ENCODE peak calls at places on chromosomes 11 and 22, in seven cellular contexts. Y is brain microvascular endothelial cell, U is GM20000, H is colonic mucosa, A is tibial artery, Z is heart right ventricle, R is GM10248. P is an unnamed sample.

GRCh38 chr22:25054943-25055511 is 102.5 kb downstream of the KIAA1671 start:
- DNase-seq in Y (no peak), U (no peak), H (no peak), A (peak), Z (no peak), R (no peak), P (no peak)

GRCh38 chr11:67211656-67212436 is 54.4 kb upstream of the GRK2 start:
- DNase-seq in Y (no peak), U (no peak), H (no peak), A (no peak), Z (no peak), R (no peak), P (no peak)

GRCh38 chr11:64763804-64764611 is 4.2 kb upstream of the PYGM start:
- DNase-seq in Y (no peak), U (peak), H (no peak), A (peak), Z (no peak), R (peak), P (no peak)

GRCh38 chr11:32113637-32114203 is 22.8 kb downstream of the RCN1 start:
- DNase-seq in Y (no peak), U (no peak), H (no peak), A (no peak), Z (no peak), R (no peak), P (no peak)

GRCh38 chr11:124865181-124865901 is at the start of gene ROBO3:
- DNase-seq in Y (no peak), U (no peak), H (no peak), A (no peak), Z (no peak), R (no peak), P (no peak)

GRCh38 chr11:96464695-96465307 is 75.0 kb downstream of the JRKL start:
- DNase-seq in Y (peak), U (peak), H (no peak), A (no peak), Z (no peak), R (peak), P (peak)

GRCh38 chr11:77082838-77083552 is 16.2 kb downstream of the CAPN5 start:
- DNase-seq in Y (peak), U (no peak), H (no peak), A (peak), Z (peak), R (no peak), P (peak)

GRCh38 chr11:9972917-9973504 is 309.1 kb downstream of the SWAP70 start:
- DNase-seq in Y (peak), U (peak), H (no peak), A (no peak), Z (no peak), R (peak), P (peak)

GRCh38 chr11:65637794-65638317 is at the start of gene SIPA1:
- DNase-seq in Y (peak), U (peak), H (peak), A (peak), Z (peak), R (peak), P (peak)

GRCh38 chr11:60125962-60126585 is 37.6 kb downstream of the MS4A2 start:
- DNase-seq in Y (no peak), U (no peak), H (no peak), A (no peak), Z (no peak), R (no peak), P (no peak)

GRCh38 chr11:2804701-2805387 is 80.7 kb downstream of the CDKN1C start:
- DNase-seq in Y (no peak), U (no peak), H (peak), A (peak), Z (peak), R (no peak), P (no peak)

GRCh38 chr11:28797536-28797935 is 689.3 kb downstream of the METTL15 start:
- DNase-seq in Y (no peak), U (no peak), H (no peak), A (no peak), Z (no peak), R (no peak), P (no peak)

GRCh38 chr11:72239849-72240460 is 4.0 kb downstream of the PHOX2A start:
- DNase-seq in Y (no peak), U (no peak), H (peak), A (no peak), Z (peak), R (no peak), P (peak)

GRCh38 chr11:82898242-82898641 is 2.0 kb downstream of the PRCP start:
- DNase-seq in Y (no peak), U (no peak), H (no peak), A (no peak), Z (no peak), R (no peak), P (no peak)

GRCh38 chr11:7530013-7530412 is 16.2 kb downstream of the PPFIBP2 start:
- DNase-seq in Y (no peak), U (no peak), H (no peak), A (no peak), Z (no peak), R (no peak), P (no peak)

GRCh38 chr22:48592066-48592345 is 1235.7 kb downstream of the BRD1 start:
- DNase-seq in Y (no peak), U (no peak), H (no peak), A (no peak), Z (no peak), R (no peak), P (no peak)

GRCh38 chr11:130861902-130862552 is 54.3 kb downstream of the SNX19 start:
- DNase-seq in Y (peak), U (peak), H (peak), A (peak), Z (peak), R (peak), P (peak)

GRCh38 chr11:93033093-93033492 is 63.6 kb downstream of the MTNR1B start:
- DNase-seq in Y (no peak), U (no peak), H (no peak), A (no peak), Z (no peak), R (no peak), P (no peak)

GRCh38 chr11:66815646-66816045 is 27.6 kb upstream of the RCE1 start:
- DNase-seq in Y (no peak), U (no peak), H (no peak), A (no peak), Z (no peak), R (no peak), P (no peak)

GRCh38 chr11:57490456-57491248 is 24.9 kb downstream of the SLC43A1 start:
- DNase-seq in Y (peak), U (no peak), H (no peak), A (no peak), Z (no peak), R (no peak), P (no peak)

GRCh38 chr11:72787262-72788104 is 6.4 kb downstream of the STARD10 start:
- DNase-seq in Y (no peak), U (peak), H (peak), A (no peak), Z (no peak), R (peak), P (no peak)

GRCh38 chr11:95365346-95365745 is 134.3 kb upstream of the SESN3 start:
- DNase-seq in Y (no peak), U (no peak), H (no peak), A (no peak), Z (no peak), R (no peak), P (no peak)

GRCh38 chr22:37647317-37647716 is 7.8 kb downstream of the SH3BP1 start:
- DNase-seq in Y (no peak), U (no peak), H (no peak), A (no peak), Z (no peak), R (no peak), P (no peak)

GRCh38 chr11:67639438-67639859 is at the start of gene TBX10:
- DNase-seq in Y (no peak), U (no peak), H (no peak), A (no peak), Z (no peak), R (no peak), P (no peak)

DNA sequence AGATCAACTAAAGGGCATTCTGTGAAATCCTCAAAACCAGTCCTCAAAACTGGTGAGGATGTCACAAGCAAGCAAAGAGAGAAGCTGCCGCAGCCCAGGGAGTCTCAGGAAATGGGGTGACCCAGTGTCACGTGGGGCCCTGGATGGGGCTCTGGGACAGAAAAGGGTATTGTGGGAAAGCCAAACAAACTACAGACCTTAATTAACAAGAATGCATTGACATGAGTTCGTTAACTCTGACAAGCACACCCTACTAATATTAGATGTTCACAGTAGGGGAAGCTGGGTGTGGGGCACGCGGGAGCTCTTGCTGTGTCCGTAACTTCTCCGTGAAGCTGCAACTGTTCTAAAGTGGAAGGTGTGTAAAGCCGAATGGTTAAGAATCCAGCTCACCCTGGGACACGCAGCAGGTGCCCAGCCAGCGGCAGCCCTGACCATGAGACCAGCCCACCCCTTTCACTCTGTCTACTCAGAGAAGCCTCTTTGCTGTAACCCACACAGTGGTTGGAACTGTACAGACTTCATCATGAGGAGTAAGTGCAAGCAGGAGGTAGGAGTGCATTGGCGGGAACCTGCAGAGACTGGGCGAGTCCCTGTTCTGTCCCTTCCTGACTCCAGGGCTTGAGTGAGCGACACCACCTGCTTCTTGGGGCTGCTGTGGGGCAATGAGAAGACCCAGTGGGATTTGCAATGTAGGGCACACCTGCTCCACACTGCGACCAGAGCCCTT is 17.9 kb downstream of the LINC01488 start:
- DNase-seq in Y (no peak), U (no peak), H (no peak), A (no peak), Z (no peak), R (no peak), P (no peak)
- TF ChIP-seq CTCF in Y (no peak), U (no peak), H (no peak), A (no peak), Z (no peak), R (no peak), P (no peak)

GRCh38 chr11:113014731-113015455 is 53.7 kb downstream of the NCAM1 start:
- DNase-seq in Y (no peak), U (no peak), H (no peak), A (no peak), Z (peak), R (no peak), P (peak)
- TF ChIP-seq CTCF in Y (no peak), U (no peak), H (no peak), A (no peak), Z (no peak), R (no peak), P (no peak)

DNA sequence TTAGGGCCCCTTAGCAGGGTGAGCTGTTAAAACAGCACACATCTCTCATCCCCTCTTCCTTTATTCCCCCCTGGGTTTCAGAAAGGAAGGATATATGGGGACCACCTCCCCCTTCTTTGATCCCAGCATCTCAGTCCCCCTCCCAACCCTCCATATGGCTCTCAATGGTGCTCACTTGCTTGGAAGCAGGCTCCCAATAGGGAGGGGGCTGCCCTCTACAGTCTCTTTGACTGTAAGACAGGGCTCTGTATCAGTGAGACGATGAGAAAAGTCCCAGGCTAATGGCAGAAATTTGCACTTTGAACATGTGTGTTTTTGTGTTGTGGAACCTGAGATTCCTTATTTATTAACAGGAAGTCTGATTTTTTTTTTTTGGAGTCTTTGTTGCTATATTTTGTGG is 4.2 kb upstream of the CNTF start:
- DNase-seq in Y (no peak), U (no peak), H (no peak), A (no peak), Z (no peak), R (no peak), P (no peak)
- TF ChIP-seq CTCF in Y (peak), U (peak), H (no peak), A (no peak), Z (peak), R (peak), P (no peak)

GRCh38 chr11:62677709-62678108 is 1.2 kb downstream of the UBXN1 start:
- DNase-seq in Y (no peak), U (no peak), H (no peak), A (no peak), Z (no peak), R (no peak), P (no peak)
- TF ChIP-seq CTCF in Y (no peak), U (no peak), H (no peak), A (no peak), Z (no peak), R (no peak), P (no peak)

GRCh38 chr11:70756756-70757155 is 358.4 kb downstream of the CTTN start:
- DNase-seq in Y (no peak), U (no peak), H (no peak), A (no peak), Z (no peak), R (no peak), P (no peak)

GRCh38 chr11:70756341-70756740 is 358.0 kb downstream of the CTTN start:
- DNase-seq in Y (no peak), U (no peak), H (no peak), A (no peak), Z (no peak), R (no peak), P (no peak)

GRCh38 chr11:70757241-70757640 is 358.9 kb downstream of the CTTN start:
- DNase-seq in Y (no peak), U (no peak), H (no peak), A (no peak), Z (no peak), R (no peak), P (no peak)

GRCh38 chr11:70758206-70758605 is 359.9 kb downstream of the CTTN start:
- DNase-seq in Y (no peak), U (no peak), H (no peak), A (no peak), Z (no peak), R (no peak), P (no peak)

DNA sequence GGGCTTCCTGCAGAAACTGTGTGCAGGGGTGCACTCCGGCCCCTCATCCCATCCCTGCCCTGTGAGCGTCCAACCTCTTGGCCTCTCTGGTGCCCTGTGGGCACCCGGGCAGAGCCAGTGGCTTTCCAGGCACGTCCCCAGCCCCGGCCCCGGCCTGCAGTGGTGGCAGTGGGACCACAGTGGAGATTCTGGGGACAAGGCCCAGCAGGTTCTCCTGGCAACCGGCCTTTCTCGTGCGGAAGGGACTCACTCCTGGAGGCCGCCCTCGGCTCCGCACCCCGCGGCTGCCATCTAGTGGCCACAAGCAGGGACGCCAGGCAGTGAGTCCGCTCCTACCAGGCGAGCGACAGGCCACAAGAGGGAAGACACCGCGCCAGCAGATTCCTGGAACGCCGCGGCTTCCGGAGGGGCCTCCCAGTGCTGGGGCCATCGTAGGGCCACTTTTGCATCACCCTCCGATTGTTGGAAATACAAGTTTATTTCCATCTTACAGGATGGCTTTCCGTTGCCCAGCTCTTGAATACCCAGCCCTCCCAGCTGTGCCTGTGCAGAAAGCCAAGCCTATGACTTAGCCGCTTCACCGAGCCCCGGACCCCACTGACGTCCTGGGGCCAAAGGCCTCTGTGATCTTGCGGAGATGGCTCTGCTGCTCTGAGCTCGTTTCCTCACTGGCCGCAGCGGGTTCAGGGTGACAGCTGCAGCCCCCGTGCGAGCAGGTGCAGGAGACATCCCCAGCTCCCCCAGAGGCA is 357.3 kb downstream of the CTTN start:
- DNase-seq in Y (peak), U (peak), H (peak), A (peak), Z (peak), R (peak), P (peak)
- TF ChIP-seq CTCF in Y (peak), U (peak), H (peak), A (peak), Z (peak), R (peak), P (peak)

DNA sequence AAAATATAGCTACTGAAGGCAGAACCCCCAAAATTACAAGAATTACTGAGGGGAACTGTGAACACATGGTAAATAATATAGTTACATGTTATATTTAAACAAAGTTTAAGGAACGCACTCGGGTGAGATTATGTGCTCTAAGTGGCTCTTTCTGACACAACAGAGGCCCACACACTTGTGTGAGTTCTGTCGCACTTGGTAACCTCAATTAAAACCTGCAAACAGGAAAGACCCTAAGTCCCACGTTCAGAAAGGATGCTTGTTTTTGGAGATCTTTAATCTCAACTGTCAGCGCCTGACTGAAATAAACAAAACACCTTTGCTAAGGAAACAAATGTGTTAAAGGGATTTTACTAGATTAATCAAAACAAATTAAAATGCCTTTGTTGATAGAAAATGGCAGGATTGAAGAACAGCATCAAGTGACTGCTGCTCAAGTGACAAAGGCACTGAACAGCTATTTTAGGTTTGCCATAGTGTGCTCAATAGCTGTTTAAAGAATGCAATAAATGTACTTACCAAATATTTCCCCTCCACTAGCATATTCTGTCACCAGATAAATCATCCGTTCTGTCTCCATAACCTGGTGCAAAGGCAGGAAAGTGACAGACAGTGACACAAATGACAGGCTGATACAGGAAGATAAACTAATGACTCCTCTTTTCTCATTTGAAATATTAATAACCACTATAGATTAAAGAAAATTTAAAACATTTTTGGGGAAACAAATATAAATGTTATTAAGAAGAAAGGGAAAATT is 116.3 kb upstream of the APOA1 start:
- DNase-seq in Y (no peak), U (no peak), H (no peak), A (no peak), Z (no peak), R (no peak), P (no peak)
- TF ChIP-seq CTCF in Y (no peak), U (no peak), H (no peak), A (no peak), Z (no peak), R (no peak), P (no peak)

DNA sequence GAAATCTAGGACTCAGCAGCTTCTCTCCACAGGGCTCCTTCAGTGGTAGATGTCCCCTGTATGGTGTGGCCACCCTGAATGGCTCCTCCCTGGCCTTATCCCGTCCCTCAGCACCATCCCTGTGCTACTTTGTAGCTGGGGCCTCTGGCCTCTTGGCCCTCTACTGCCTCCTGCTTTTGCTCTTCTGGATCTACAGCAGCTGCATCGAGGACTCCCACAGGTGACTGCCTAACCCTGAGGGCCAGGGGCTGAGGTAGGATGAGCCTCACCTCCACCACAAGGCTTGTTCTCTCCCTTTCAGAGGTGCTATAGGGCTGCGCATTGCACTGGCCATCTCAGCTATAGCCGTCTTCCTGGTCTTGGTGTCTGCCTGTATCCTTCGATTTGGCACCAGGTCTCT is 1.8 kb downstream of the TMEM179B start:
- DNase-seq in Y (no peak), U (no peak), H (no peak), A (no peak), Z (no peak), R (no peak), P (no peak)
- TF ChIP-seq CTCF in Y (no peak), U (no peak), H (no peak), A (no peak), Z (no peak), R (no peak), P (no peak)

GRCh38 chr11:1292018-1292643 is 17.3 kb downstream of the TOLLIP start:
- DNase-seq in Y (no peak), U (no peak), H (no peak), A (peak), Z (no peak), R (no peak), P (no peak)

GRCh38 chr11:1295591-1295990 is 13.8 kb downstream of the TOLLIP start:
- DNase-seq in Y (no peak), U (no peak), H (no peak), A (peak), Z (no peak), R (no peak), P (no peak)

GRCh38 chr11:1295086-1295485 is 14.3 kb downstream of the TOLLIP start:
- DNase-seq in Y (no peak), U (no peak), H (no peak), A (peak), Z (no peak), R (no peak), P (no peak)

GRCh38 chr11:1292644-1293618 is 16.5 kb downstream of the TOLLIP start:
- DNase-seq in Y (no peak), U (no peak), H (no peak), A (peak), Z (no peak), R (no peak), P (no peak)

GRCh38 chr11:1293619-1294015 is 15.8 kb downstream of the TOLLIP start:
- DNase-seq in Y (no peak), U (no peak), H (no peak), A (peak), Z (no peak), R (no peak), P (no peak)
- TF ChIP-seq CTCF in Y (peak), U (no peak), H (peak), A (no peak), Z (peak), R (peak), P (peak)

GRCh38 chr11:86041975-86042378 is 26.9 kb downstream of the PICALM start:
- DNase-seq in Y (peak), U (peak), H (peak), A (peak), Z (no peak), R (peak), P (peak)
- TF ChIP-seq CTCF in Y (peak), U (peak), H (peak), A (peak), Z (peak), R (peak), P (peak)

P was measured in AG10803.